ENCODE peak calls at places on chromosome X, in five cellular contexts. W, A, X, Y and J are unnamed samples.

GRCh38 chrX:136304493-136304892 is 3.7 kb downstream of the ADGRG4 start:
- DNase-seq in A (no peak), W (no peak), Y (no peak), X (no peak), J (no peak)

GRCh38 chrX:17674611-17675010 is 62.7 kb upstream of the SCML1 start:
- DNase-seq in W (no peak), A (no peak), Y (no peak), X (no peak), J (no peak)

GRCh38 chrX:15564981-15565579 is 35.7 kb downstream of the ACE2 start:
- DNase-seq in Y (peak; percentile 54), X (no peak), A (peak; percentile 64), W (peak; percentile 31), J (peak; percentile 15)

GRCh38 chrX:10017866-10018265 is 50.7 kb downstream of the CLDN34 start:
- DNase-seq in X (no peak), W (peak; percentile 52), Y (no peak), A (no peak), J (no peak)

GRCh38 chrX:120671963-120672362 is 42.1 kb upstream of the C1GALT1C1 start:
- DNase-seq in W (no peak), X (no peak), A (no peak), Y (no peak), J (no peak)

GRCh38 chrX:13888284-13888683 is 71.4 kb upstream of the GPM6B start:
- DNase-seq in Y (no peak), W (no peak), A (no peak), X (no peak), J (no peak)

GRCh38 chrX:100973411-100973810 is 3.9 kb downstream of the ARL13A start:
- DNase-seq in A (no peak), Y (no peak), W (peak; percentile 57), X (no peak), J (no peak)

GRCh38 chrX:119753639-119754257 is 4.6 kb upstream of the SOWAHD start:
- DNase-seq in A (no peak), X (peak; percentile 4), Y (peak; percentile 77), W (no peak), J (no peak)

GRCh38 chrX:13598877-13599276 is 29.5 kb downstream of the EGFL6 start:
- DNase-seq in X (no peak), W (peak; percentile 33), Y (no peak), A (no peak), J (no peak)

GRCh38 chrX:39869846-39870601 is 227.7 kb downstream of the BCOR start:
- DNase-seq in X (peak; percentile 68), W (no peak), A (no peak), Y (peak; percentile 75), J (no peak)

GRCh38 chrX:70969635-70970481 is 39.0 kb upstream of the SLC7A3 start:
- DNase-seq in A (no peak), Y (peak; percentile 0), X (no peak), W (no peak), J (no peak)

GRCh38 chrX:132956421-132957210 is 1.8 kb downstream of the HS6ST2 start:
- DNase-seq in X (no peak), Y (no peak), A (no peak), W (no peak), J (no peak)

GRCh38 chrX:41276661-41277506 is 57.1 kb upstream of the DDX3X start:
- DNase-seq in A (no peak), W (no peak), Y (peak; percentile 2), X (no peak), J (no peak)